ENCODE peak calls at places on chromosomes 16 and 17, in five cellular contexts. One of them, this sample, is unnamed.

GRCh38 chr16:7615565-7615964 is 282.9 kb downstream of the RBFOX1 start:
- DNase-seq in heart right ventricle: no peak
- DNase-seq in testis: peak; percentile 46
- DNase-seq in A549: no peak
- DNase-seq in B cell: no peak
- DNase-seq in this sample: no peak

GRCh38 chr17:57782051-57782490 is 37.0 kb upstream of the CCDC182 start:
- DNase-seq in heart right ventricle: peak; percentile 37
- DNase-seq in A549: no peak
- DNase-seq in testis: no peak
- DNase-seq in B cell: no peak
- DNase-seq in this sample: no peak

GRCh38 chr16:22235839-22236745 is 30.0 kb downstream of the EEF2K start:
- DNase-seq in testis: no peak
- DNase-seq in heart right ventricle: no peak
- DNase-seq in A549: no peak
- DNase-seq in B cell: no peak
- DNase-seq in this sample: no peak

GRCh38 chr17:81347437-81347836 is 47.8 kb upstream of the BAHCC1 start:
- DNase-seq in B cell: no peak
- DNase-seq in testis: no peak
- DNase-seq in heart right ventricle: no peak
- DNase-seq in A549: no peak
- DNase-seq in this sample: no peak

GRCh38 chr17:7043195-7043543 is 723 bp downstream of the SLC16A11 start:
- DNase-seq in A549: no peak
- DNase-seq in B cell: no peak
- DNase-seq in testis: no peak
- DNase-seq in heart right ventricle: no peak
- DNase-seq in this sample: no peak

GRCh38 chr16:89923640-89924297 is 627 bp downstream of the TUBB3 start:
- DNase-seq in B cell: no peak
- DNase-seq in heart right ventricle: no peak
- DNase-seq in A549: no peak
- DNase-seq in testis: no peak
- DNase-seq in this sample: no peak

GRCh38 chr17:32515677-32516383 is 29.0 kb downstream of the CDK5R1 start:
- DNase-seq in heart right ventricle: no peak
- DNase-seq in B cell: no peak
- DNase-seq in A549: no peak
- DNase-seq in testis: no peak
- DNase-seq in this sample: no peak

GRCh38 chr16:64585367-64585766 is 536.5 kb downstream of the CDH11 start:
- DNase-seq in testis: no peak
- DNase-seq in B cell: no peak
- DNase-seq in A549: no peak
- DNase-seq in heart right ventricle: no peak
- DNase-seq in this sample: no peak

GRCh38 chr16:72434159-72434558 is 262.2 kb upstream of the PMFBP1 start:
- DNase-seq in heart right ventricle: no peak
- DNase-seq in A549: no peak
- DNase-seq in B cell: peak; percentile 3
- DNase-seq in testis: no peak
- DNase-seq in this sample: no peak

GRCh38 chr16:48323783-48324775 is 61.1 kb downstream of the SIAH1 start:
- DNase-seq in A549: no peak
- DNase-seq in testis: no peak
- DNase-seq in B cell: no peak
- DNase-seq in heart right ventricle: no peak
- DNase-seq in this sample: no peak

GRCh38 chr16:31215287-31216115 is 1.4 kb downstream of the PYDC1 start:
- DNase-seq in testis: peak; percentile 46
- DNase-seq in heart right ventricle: peak; percentile 49
- DNase-seq in B cell: peak; percentile 59
- DNase-seq in A549: peak; percentile 91
- DNase-seq in this sample: peak; percentile 64

GRCh38 chr17:78715000-78715771 is 66.9 kb downstream of the CYTH1 start:
- DNase-seq in B cell: no peak
- DNase-seq in testis: no peak
- DNase-seq in A549: no peak
- DNase-seq in heart right ventricle: no peak
- DNase-seq in this sample: no peak

GRCh38 chr17:5888811-5889210 is 181.4 kb upstream of the WSCD1 start:
- DNase-seq in testis: no peak
- DNase-seq in A549: no peak
- DNase-seq in heart right ventricle: no peak
- DNase-seq in B cell: no peak
- DNase-seq in this sample: no peak

GRCh38 chr16:75402821-75403475 is 30.4 kb downstream of the CFDP1 start:
- DNase-seq in heart right ventricle: no peak
- DNase-seq in testis: no peak
- DNase-seq in A549: peak; percentile 33
- DNase-seq in B cell: peak; percentile 43
- DNase-seq in this sample: no peak

GRCh38 chr17:5874486-5874885 is 195.7 kb upstream of the WSCD1 start:
- DNase-seq in B cell: no peak
- DNase-seq in heart right ventricle: no peak
- DNase-seq in testis: no peak
- DNase-seq in A549: no peak
- DNase-seq in this sample: no peak

GRCh38 chr16:53043462-53043861 is 9.2 kb downstream of the CHD9NB start:
- DNase-seq in B cell: no peak
- DNase-seq in testis: peak; percentile 53
- DNase-seq in A549: no peak
- DNase-seq in heart right ventricle: peak; percentile 22
- DNase-seq in this sample: no peak

GRCh38 chr17:43591750-43592562 is 45.8 kb upstream of the ETV4 start:
- DNase-seq in A549: no peak
- DNase-seq in B cell: no peak
- DNase-seq in heart right ventricle: peak; percentile 92
- DNase-seq in testis: peak; percentile 29
- DNase-seq in this sample: no peak

GRCh38 chr17:40564883-40565744 is at the start of gene CCR7:
- DNase-seq in heart right ventricle: no peak
- DNase-seq in testis: no peak
- DNase-seq in B cell: peak; percentile 91
- DNase-seq in A549: no peak
- DNase-seq in this sample: no peak

GRCh38 chr17:20922128-20922670 is 120.6 kb downstream of the USP22 start:
- DNase-seq in heart right ventricle: peak; percentile 39
- DNase-seq in A549: no peak
- DNase-seq in B cell: no peak
- DNase-seq in testis: no peak
- DNase-seq in this sample: no peak

DNA sequence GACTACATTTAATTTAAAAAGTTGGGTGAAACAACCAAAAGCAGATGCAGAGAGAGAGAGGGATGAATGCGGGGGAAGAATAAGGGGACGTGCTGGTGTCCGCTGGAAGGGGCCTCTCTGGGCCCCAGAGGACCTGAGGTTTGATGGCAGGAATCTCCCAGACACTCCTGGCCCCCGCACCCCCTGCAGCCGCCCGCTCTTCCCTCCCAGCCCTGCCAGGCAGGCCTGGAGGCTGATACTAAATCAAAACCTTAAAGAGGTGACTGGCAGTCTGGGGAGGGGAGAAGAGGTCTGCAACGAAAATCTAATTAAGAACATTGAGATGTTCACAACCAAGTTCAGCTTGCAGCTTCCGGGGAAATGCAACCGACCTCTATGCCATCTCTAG is 2.4 kb downstream of the FOXL1 start:
- DNase-seq in heart right ventricle: no peak
- DNase-seq in B cell: no peak
- DNase-seq in testis: no peak
- DNase-seq in A549: no peak
- DNase-seq in this sample: no peak
- TF ChIP-seq CTCF in heart right ventricle: no peak
- TF ChIP-seq CTCF in B cell: no peak
- TF ChIP-seq CTCF in testis: no peak
- TF ChIP-seq CTCF in A549: no peak
- TF ChIP-seq CTCF in this sample: no peak

DNA sequence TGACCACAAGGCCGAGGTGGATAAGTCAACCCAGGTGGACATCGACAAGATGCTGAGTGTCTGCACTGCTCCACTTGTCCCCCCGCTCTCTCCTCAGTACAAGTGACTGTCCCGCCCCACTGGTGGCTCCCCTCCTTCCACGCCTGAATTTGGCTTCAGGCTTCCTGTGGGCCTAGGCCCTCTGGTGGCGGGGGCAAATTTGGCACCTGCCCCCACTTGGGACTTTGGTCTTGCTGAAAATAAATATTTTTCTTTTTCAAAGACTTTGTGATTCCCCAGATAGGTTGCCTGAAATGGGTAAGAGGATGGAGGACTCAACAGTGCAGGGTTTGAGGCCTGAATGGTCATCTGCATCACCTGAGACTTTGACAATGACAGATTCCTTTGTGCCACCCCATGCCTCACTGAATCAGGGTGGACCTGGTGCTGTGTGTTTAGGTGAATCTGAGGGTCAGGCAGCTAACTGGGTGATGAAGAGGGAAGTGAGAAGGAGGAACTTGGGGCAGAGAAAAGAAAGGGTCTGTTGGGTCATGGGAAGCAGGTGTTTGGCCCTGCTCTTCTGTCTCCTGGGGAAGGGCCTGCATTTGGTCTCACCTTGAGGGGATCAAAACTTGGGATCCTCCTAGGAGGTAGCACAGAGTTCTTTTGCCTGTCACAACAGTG is 2.0 kb downstream of the C16orf86 start:
- DNase-seq in heart right ventricle: no peak
- DNase-seq in A549: no peak
- DNase-seq in B cell: peak; percentile 65
- DNase-seq in testis: no peak
- DNase-seq in this sample: no peak
- TF ChIP-seq CTCF in heart right ventricle: no peak
- TF ChIP-seq CTCF in A549: no peak
- TF ChIP-seq CTCF in B cell: peak; percentile 31
- TF ChIP-seq CTCF in testis: peak; percentile 37
- TF ChIP-seq CTCF in this sample: peak; percentile 2

GRCh38 chr16:26765087-26765486 is 301.6 kb upstream of the C16orf82 start:
- DNase-seq in B cell: no peak
- DNase-seq in A549: peak; percentile 19
- DNase-seq in heart right ventricle: no peak
- DNase-seq in testis: no peak
- DNase-seq in this sample: peak; percentile 18
- TF ChIP-seq CTCF in B cell: peak; percentile 29
- TF ChIP-seq CTCF in A549: no peak
- TF ChIP-seq CTCF in heart right ventricle: peak; percentile 52
- TF ChIP-seq CTCF in testis: peak; percentile 33
- TF ChIP-seq CTCF in this sample: peak; percentile 33

DNA sequence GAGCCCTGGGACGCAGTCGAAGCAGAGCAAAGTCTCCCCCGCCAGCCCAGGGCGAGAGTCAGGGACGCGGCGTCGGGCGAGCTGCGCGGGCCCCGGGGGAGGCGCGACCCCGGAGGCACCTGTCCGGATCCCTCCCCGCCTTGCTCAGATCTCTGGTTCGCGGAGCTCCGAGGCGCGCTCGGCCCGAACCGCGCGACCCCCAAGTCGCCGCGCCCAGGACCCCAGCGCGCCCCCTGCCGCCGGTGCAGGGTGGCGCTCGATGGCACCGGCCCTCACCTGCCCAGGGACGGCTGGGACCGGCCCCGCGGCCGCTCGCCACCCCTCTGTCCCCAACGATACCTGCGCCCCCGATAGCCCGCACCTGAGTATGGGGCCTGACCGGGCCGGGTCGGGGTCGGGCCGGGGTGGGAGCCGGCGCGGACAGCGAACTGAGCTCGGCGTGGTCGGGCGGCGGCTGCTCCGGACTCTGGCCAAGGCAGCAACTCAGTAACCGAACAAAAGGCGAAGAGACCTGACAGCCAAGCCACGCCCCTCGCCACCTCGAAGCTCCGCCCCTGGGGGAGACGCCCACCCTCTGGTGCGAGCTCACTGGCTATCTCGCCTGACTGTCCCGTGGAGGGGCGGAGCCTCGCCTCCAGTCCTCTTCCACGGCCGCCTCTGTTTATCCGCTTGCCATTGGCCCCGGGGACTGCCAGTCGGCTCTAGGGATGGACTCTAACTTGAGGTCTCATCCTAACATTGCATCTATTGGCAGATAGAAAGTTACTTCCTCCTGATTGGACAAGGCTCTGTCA is at the start of gene JUP:
- DNase-seq in testis: peak; percentile 98
- DNase-seq in A549: peak; percentile 100
- DNase-seq in heart right ventricle: peak; percentile 100
- DNase-seq in B cell: peak; percentile 95
- DNase-seq in this sample: peak; percentile 100
- TF ChIP-seq CTCF in testis: peak; percentile 33
- TF ChIP-seq CTCF in A549: peak; percentile 96
- TF ChIP-seq CTCF in heart right ventricle: peak; percentile 78
- TF ChIP-seq CTCF in B cell: peak; percentile 78
- TF ChIP-seq CTCF in this sample: peak; percentile 95

This sample was measured in endothelial cell.